ENCODE peak calls at places on chromosome 4, in six cellular contexts. P is endothelial cell of umbilical vein; N is HT1080; F is NK-92 treated with Interleukin-12 subunit alpha and Interleukin-12 subunit beta, amount 100 ng/mL, for 24 hours; E is Calu3; U is COR-L47. D is an unnamed sample.

GRCh38 chr4:139018501-139018900 is 2.9 kb downstream of the NOCT start:
- DNase-seq in P (peak), N (no peak), F (no peak), E (no peak), U (no peak), D (no peak)

GRCh38 chr4:189843392-189844009 is 97.2 kb upstream of the FRG1 start:
- DNase-seq in P (no peak), N (no peak), F (no peak), E (no peak), U (no peak), D (no peak)

GRCh38 chr4:103484521-103484920 is 235.3 kb downstream of the TACR3 start:
- DNase-seq in P (no peak), N (peak), F (no peak), E (no peak), U (no peak), D (no peak)

GRCh38 chr4:167196386-167196785 is 37.9 kb downstream of the SPOCK3 start:
- DNase-seq in P (no peak), N (peak), F (no peak), E (no peak), U (no peak), D (no peak)

GRCh38 chr4:15144249-15144966 is 142.1 kb downstream of the CPEB2 start:
- DNase-seq in P (no peak), N (no peak), F (no peak), E (no peak), U (no peak), D (no peak)

GRCh38 chr4:16715482-16715881 is 183.0 kb downstream of the LDB2 start:
- DNase-seq in P (no peak), N (no peak), F (no peak), E (no peak), U (no peak), D (no peak)

GRCh38 chr4:54877006-54877405 is 219.2 kb downstream of the KIT start:
- DNase-seq in P (no peak), N (peak), F (no peak), E (no peak), U (no peak), D (no peak)

GRCh38 chr4:8168832-8169598 is 10.4 kb upstream of the ABLIM2 start:
- DNase-seq in P (no peak), N (no peak), F (no peak), E (no peak), U (no peak), D (no peak)

GRCh38 chr4:8547108-8547911 is 32.9 kb upstream of the GPR78 start:
- DNase-seq in P (no peak), N (peak), F (no peak), E (no peak), U (no peak), D (no peak)

GRCh38 chr4:11263208-11263607 is 165.5 kb downstream of the HS3ST1 start:
- DNase-seq in P (no peak), N (no peak), F (no peak), E (no peak), U (no peak), D (no peak)

GRCh38 chr4:26192921-26193894 is 127.6 kb upstream of the RBPJ start:
- DNase-seq in P (no peak), N (no peak), F (no peak), E (no peak), U (no peak), D (no peak)

GRCh38 chr4:112327950-112328349 is 30.8 kb downstream of the ALPK1 start:
- DNase-seq in P (peak), N (peak), F (no peak), E (no peak), U (peak), D (no peak)

GRCh38 chr4:120801171-120801758 is 121.3 kb downstream of the PRDM5 start:
- DNase-seq in P (no peak), N (peak), F (no peak), E (no peak), U (no peak), D (no peak)

GRCh38 chr4:5029447-5029846 is 10.2 kb upstream of the CYTL1 start:
- DNase-seq in P (no peak), N (no peak), F (no peak), E (no peak), U (no peak), D (no peak)

GRCh38 chr4:76892001-76892400 is 5.9 kb downstream of the SOWAHB start:
- DNase-seq in P (no peak), N (no peak), F (no peak), E (no peak), U (no peak), D (no peak)

GRCh38 chr4:82050806-82051205 is 323.0 kb downstream of the HNRNPD start:
- DNase-seq in P (no peak), N (no peak), F (no peak), E (no peak), U (no peak), D (no peak)

GRCh38 chr4:8791609-8792008 is 80.0 kb downstream of the HMX1 start:
- DNase-seq in P (no peak), N (no peak), F (no peak), E (no peak), U (no peak), D (no peak)

GRCh38 chr4:89113415-89113814 is 2.1 kb downstream of the TIGD2 start:
- DNase-seq in P (no peak), N (no peak), F (no peak), E (no peak), U (no peak), D (no peak)

GRCh38 chr4:56468097-56468422 is 643 bp downstream of the SRP72 start:
- DNase-seq in P (peak), N (peak), F (no peak), E (no peak), U (no peak), D (peak)

GRCh38 chr4:10082047-10082446 is 34.6 kb downstream of the WDR1 start:
- DNase-seq in P (no peak), N (no peak), F (no peak), E (no peak), U (no peak), D (no peak)

GRCh38 chr4:80592950-80593349 is 257.4 kb downstream of the CFAP299 start:
- DNase-seq in P (no peak), N (no peak), F (no peak), E (no peak), U (no peak), D (no peak)

GRCh38 chr4:64539234-64539849 is 130.1 kb upstream of the TECRL start:
- DNase-seq in P (peak), N (peak), F (peak), E (peak), U (peak), D (peak)

GRCh38 chr4:180840142-180840541 is 1403.1 kb upstream of the TENM3 start:
- DNase-seq in P (no peak), N (no peak), F (no peak), E (no peak), U (no peak), D (no peak)

GRCh38 chr4:14857986-14858385 is 144.3 kb upstream of the CPEB2 start:
- DNase-seq in P (no peak), N (no peak), F (no peak), E (no peak), U (no peak), D (no peak)

GRCh38 chr4:158519226-158519625 is 2.5 kb upstream of the RXFP1 start:
- DNase-seq in P (no peak), N (no peak), F (no peak), E (no peak), U (no peak), D (no peak)

GRCh38 chr4:87121332-87122065 is 98.9 kb downstream of the KLHL8 start:
- DNase-seq in P (no peak), N (no peak), F (no peak), E (no peak), U (no peak), D (no peak)

GRCh38 chr4:105025263-105026017 is 121.2 kb upstream of the TET2 start:
- DNase-seq in P (no peak), N (no peak), F (no peak), E (no peak), U (no peak), D (no peak)

GRCh38 chr4:109473824-109474223 is 40.2 kb downstream of the SEC24B start:
- DNase-seq in P (peak), N (no peak), F (no peak), E (no peak), U (no peak), D (no peak)

GRCh38 chr4:15410750-15411149 is 17.1 kb upstream of the C1QTNF7 start:
- DNase-seq in P (peak), N (peak), F (no peak), E (no peak), U (no peak), D (no peak)

GRCh38 chr4:54061067-54061466 is 3.3 kb downstream of the CHIC2 start:
- DNase-seq in P (no peak), N (no peak), F (no peak), E (no peak), U (no peak), D (no peak)

GRCh38 chr4:6179362-6179761 is 21.0 kb downstream of the JAKMIP1 start:
- DNase-seq in P (no peak), N (no peak), F (peak), E (no peak), U (no peak), D (no peak)